ENCODE peak calls at places on chromosome 12, in seven cellular contexts. U is heart right ventricle; C is HL-60; I is epithelial cell of esophagus; W is esophagus muscularis mucosa; Y is CD4-positive, alpha-beta T cell; D is mammary epithelial cell. B is an unnamed sample.

GRCh38 chr12:14611640-14612203 is 44.0 kb upstream of the PLBD1 start:
- DNase-seq in D (no peak), I (no peak), W (no peak), C (no peak), Y (no peak), U (no peak), B (no peak)

GRCh38 chr12:17304503-17305347 is 698.8 kb upstream of the LMO3 start:
- DNase-seq in I (peak), W (no peak), U (no peak), Y (no peak), C (no peak), D (peak), B (no peak)

GRCh38 chr12:3150820-3151590 is 73.8 kb downstream of the TSPAN9 start:
- DNase-seq in D (no peak), I (no peak), Y (no peak), W (no peak), U (no peak), C (no peak), B (no peak)

GRCh38 chr12:93122089-93122488 is 193.0 kb upstream of the EEA1 start:
- DNase-seq in D (peak), U (no peak), Y (no peak), I (peak), W (no peak), C (no peak), B (no peak)

GRCh38 chr12:66188584-66189475 is at the start of gene IRAK3:
- DNase-seq in Y (no peak), I (peak), W (peak), C (peak), D (peak), U (peak), B (peak)

GRCh38 chr12:7512528-7512927 is 9.0 kb upstream of the CD163 start:
- DNase-seq in C (no peak), Y (no peak), U (no peak), D (peak), W (no peak), I (peak), B (no peak)

GRCh38 chr12:9378430-9378835 is 170.2 kb upstream of the PZP start:
- DNase-seq in D (no peak), C (peak), Y (no peak), W (no peak), U (no peak), I (peak), B (no peak)

GRCh38 chr12:63978519-63978918 is 134.0 kb downstream of the SRGAP1 start:
- DNase-seq in W (no peak), D (peak), Y (no peak), U (no peak), C (no peak), I (peak), B (no peak)

GRCh38 chr12:65074932-65075331 is 46.2 kb downstream of the WIF1 start:
- DNase-seq in W (no peak), C (no peak), Y (no peak), I (no peak), U (no peak), D (no peak), B (no peak)

GRCh38 chr12:54983536-54984102 is 943 bp downstream of the TESPA1 start:
- DNase-seq in C (no peak), W (no peak), U (no peak), I (no peak), Y (no peak), D (no peak), B (no peak)

GRCh38 chr12:32030151-32030550 is 70.9 kb downstream of the RESF1 start:
- DNase-seq in Y (no peak), U (no peak), C (no peak), I (no peak), D (no peak), W (no peak), B (no peak)

GRCh38 chr12:77842430-77842829 is 11.7 kb downstream of the NAV3 start:
- DNase-seq in Y (no peak), I (peak), D (peak), W (no peak), U (no peak), C (no peak), B (no peak)

GRCh38 chr12:30853561-30854133 is 72.9 kb upstream of the TSPAN11 start:
- DNase-seq in I (no peak), W (no peak), Y (no peak), C (no peak), U (no peak), D (no peak), B (no peak)

GRCh38 chr12:110658242-110658641 is 30.7 kb downstream of the HVCN1 start:
- DNase-seq in U (no peak), D (no peak), W (no peak), C (no peak), Y (no peak), I (no peak), B (no peak)

GRCh38 chr12:122199484-122200355 is 3.8 kb upstream of the B3GNT4 start:
- DNase-seq in W (no peak), C (no peak), I (no peak), Y (no peak), U (no peak), D (no peak), B (no peak)

GRCh38 chr12:57637364-57637763 is 4.4 kb upstream of the B4GALNT1 start:
- DNase-seq in Y (no peak), I (no peak), C (no peak), D (no peak), U (no peak), W (no peak), B (no peak)

GRCh38 chr12:101876861-101877815 is at the start of gene DRAM1:
- DNase-seq in W (peak), D (peak), I (peak), C (peak), U (peak), Y (peak), B (peak)

DNA sequence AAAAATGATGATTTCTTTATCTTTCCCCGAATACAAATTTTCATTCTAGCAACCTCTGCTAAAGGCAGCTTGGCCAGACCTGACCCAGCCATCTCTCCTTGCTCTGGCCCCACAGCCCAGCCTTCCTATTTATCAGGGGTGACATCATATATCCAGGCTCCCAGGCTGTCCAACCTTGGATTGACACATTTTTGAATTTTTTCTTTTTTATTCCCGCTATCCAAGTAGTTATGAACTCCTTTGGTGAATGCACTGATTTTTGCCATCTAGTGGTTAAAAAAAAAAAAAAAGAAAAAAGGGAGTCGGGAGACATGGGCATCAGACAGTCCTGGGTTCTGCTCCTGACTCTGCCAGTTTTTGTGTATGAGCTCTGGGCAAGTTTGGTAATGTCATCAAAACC is 120.5 kb downstream of the PTPN11 start:
- DNase-seq in W (no peak), I (no peak), C (no peak), Y (no peak), D (no peak), U (no peak), B (no peak)
- TF ChIP-seq CTCF in W (no peak), I (no peak), C (no peak), Y (no peak), D (no peak), U (no peak), B (no peak)

DNA sequence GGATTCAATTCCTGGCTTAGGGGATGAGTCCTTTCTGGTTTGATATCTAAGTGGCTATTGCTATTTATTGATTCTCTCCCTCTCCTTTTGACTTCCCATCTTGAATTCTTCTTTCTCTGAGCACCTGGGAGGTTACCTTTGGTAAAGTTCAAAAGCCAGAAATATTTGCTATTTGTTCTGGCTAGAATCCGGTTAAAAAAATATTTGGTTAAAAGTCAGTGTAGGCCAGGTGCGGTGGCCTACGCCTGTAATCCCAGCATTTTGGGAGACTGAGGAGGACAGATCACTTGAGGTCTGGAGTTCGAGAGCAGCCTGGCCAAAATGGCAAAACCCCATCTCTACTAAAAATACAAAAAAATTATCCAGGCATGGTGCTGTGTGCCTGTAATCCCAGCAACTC is 52.2 kb upstream of the CPM start:
- DNase-seq in U (no peak), W (no peak), D (no peak), Y (no peak), C (no peak), I (no peak), B (no peak)
- TF ChIP-seq CTCF in U (no peak), W (no peak), D (no peak), Y (no peak), C (no peak), I (no peak), B (no peak)

DNA sequence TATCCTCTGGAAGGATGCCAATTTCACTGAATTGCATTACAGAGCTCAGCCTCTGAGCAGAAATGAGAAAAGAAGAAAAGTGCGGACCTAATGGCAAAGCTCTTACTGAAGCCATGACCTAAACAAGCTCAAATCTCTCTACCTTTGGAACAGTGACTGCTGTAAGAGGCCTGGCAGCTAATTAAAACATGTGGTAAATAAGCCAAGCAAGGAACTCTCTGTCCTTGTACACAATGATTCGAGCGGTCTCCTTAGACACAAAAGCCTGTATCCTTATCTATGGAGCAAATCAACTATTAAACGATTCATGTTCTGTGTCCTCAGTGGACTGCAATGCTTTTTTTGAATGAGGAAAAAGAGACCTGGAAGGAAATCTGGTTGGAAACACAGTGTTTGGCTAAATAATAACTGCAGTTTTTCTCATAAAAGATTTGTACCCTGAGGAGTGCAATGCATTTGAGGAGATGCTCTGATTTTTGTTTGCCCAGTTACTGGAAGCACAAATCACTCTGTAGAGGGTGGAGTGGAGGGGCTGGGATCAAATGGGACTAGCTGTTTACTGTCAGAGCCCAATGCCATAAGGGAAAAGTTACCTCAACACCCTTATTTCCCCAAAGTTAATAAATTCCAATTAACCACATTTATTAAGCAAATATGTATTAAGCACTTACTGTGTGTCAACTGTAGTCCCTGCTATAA is 113.8 kb downstream of the NDUFA12 start:
- DNase-seq in Y (no peak), W (no peak), I (no peak), D (no peak), U (no peak), C (no peak), B (no peak)
- TF ChIP-seq CTCF in Y (no peak), W (no peak), I (no peak), D (no peak), U (no peak), C (no peak), B (no peak)

GRCh38 chr12:68001486-68002466 is 12.5 kb downstream of the IFNG-AS1 start:
- DNase-seq in Y (no peak), W (no peak), C (no peak), I (peak), D (no peak), U (no peak), B (no peak)
- TF ChIP-seq CTCF in Y (no peak), W (peak), C (peak), I (peak), D (peak), U (no peak), B (peak)

DNA sequence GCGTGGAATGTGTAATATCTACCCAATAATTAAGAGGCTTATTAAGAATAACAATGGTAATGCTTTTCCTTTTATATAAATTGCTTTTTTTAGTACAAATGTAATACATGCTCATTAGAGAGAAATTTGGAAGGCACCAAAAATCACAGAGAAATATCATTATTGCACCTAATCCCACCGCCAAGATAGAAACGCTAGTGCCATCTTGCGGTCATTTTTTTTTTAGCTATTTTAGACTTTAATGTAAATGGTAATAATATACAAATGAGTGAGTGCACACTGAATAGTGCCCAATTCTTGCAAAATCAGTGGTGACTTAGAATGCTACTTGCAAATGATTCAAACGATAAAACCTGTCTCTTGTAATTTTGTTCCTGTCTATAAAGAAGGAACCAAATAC is 576.8 kb upstream of the TMEM132C start:
- DNase-seq in I (no peak), U (no peak), Y (no peak), W (no peak), D (no peak), C (no peak), B (no peak)
- TF ChIP-seq CTCF in I (no peak), U (peak), Y (no peak), W (no peak), D (no peak), C (no peak), B (peak)

GRCh38 chr12:49707812-49708147 is 575 bp upstream of the FMNL3 start:
- DNase-seq in C (no peak), D (no peak), Y (no peak), U (no peak), I (no peak), W (no peak), B (no peak)

GRCh38 chr12:49707127-49707811 is at the start of gene FMNL3:
- DNase-seq in C (peak), U (peak), I (peak), D (peak), W (peak), Y (peak), B (peak)

GRCh38 chr12:49706351-49707126 is 666 bp downstream of the FMNL3 start:
- DNase-seq in W (no peak), I (no peak), D (peak), C (no peak), U (peak), Y (no peak), B (no peak)

GRCh38 chr12:49703647-49704137 is 3.5 kb downstream of the FMNL3 start:
- DNase-seq in W (no peak), Y (no peak), C (peak), U (no peak), D (peak), I (peak), B (no peak)

DNA sequence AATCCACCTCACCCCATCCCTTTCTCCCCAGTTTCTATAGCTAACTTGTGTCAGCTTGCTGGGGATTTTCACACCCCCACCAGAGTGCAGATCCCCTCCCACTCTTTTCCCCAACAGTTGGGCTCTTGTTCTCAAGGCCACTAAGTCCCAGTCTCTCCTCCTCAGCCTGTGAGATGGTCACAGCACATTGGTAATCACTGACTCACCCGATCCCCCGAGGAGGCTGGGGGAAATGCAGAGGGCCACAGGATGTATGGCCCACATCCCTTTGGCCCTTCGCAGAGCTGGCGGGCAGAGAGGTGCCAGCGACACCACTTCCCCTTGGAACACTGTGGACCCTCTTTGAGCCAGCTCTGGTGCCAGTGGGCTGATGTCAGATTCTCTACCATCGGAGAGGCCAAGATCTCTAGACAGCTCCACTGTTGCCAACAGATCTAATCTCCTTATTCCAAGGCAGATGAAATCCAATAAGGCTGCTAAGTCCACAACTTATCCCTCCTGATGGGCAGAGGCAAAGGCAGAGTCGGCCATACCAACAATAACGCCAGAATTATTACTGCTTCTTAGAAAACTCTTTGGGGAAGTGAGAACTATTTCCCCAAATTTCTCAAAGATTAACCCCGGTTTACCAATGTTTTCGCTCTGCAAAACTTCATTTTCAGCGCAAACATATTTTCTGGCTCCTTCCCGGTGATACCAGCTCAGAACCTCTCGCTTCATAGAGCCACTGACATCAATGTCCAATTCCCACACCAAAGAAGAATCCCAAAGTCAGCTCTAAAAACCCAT is 1.5 kb downstream of the FMNL3 start:
- DNase-seq in W (no peak), C (peak), Y (no peak), D (peak), U (peak), I (peak), B (no peak)
- TF ChIP-seq CTCF in W (no peak), C (no peak), Y (no peak), D (no peak), U (no peak), I (no peak), B (no peak)

GRCh38 chr12:114701553-114701952 is 17.6 kb upstream of the TBX3 start:
- DNase-seq in U (no peak), C (no peak), W (no peak), D (no peak), I (no peak), Y (no peak), B (no peak)
- TF ChIP-seq CTCF in U (no peak), C (no peak), W (no peak), D (no peak), I (no peak), Y (no peak), B (no peak)

GRCh38 chr12:130878193-130879185 is 6.6 kb downstream of the RAN start:
- DNase-seq in D (no peak), C (peak), U (no peak), W (no peak), I (no peak), Y (no peak), B (no peak)

GRCh38 chr12:130876297-130876696 is 4.4 kb downstream of the RAN start:
- DNase-seq in I (no peak), D (no peak), Y (no peak), U (no peak), W (no peak), C (no peak), B (no peak)

GRCh38 chr12:130875193-130875592 is 3.3 kb downstream of the RAN start:
- DNase-seq in I (no peak), W (no peak), D (no peak), U (no peak), C (no peak), Y (no peak), B (no peak)

GRCh38 chr12:130877333-130877732 is 5.5 kb downstream of the RAN start:
- DNase-seq in W (no peak), Y (no peak), C (no peak), U (no peak), D (no peak), I (no peak), B (no peak)

DNA sequence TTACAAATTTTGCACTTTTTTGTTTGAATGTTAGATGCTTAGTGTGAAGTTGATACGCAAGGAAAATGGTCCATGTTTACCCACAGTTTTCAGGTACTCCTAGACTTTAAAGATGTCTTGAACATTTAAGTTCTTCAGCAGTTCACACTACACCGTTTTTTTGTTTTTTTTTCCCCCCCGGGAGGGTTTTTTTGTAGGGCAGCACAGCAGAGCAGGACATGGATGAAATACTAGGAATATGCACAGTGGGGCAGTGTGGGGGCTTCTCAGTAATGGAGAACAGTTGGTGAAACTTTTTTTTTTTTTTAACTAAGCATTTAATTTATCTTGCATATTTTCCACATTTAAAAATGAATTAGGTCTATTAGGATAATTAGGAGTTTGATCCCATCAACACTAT is 4.9 kb downstream of the RAN start:
- DNase-seq in I (no peak), Y (no peak), W (no peak), D (no peak), C (no peak), U (no peak), B (no peak)
- TF ChIP-seq CTCF in I (no peak), Y (no peak), W (no peak), D (no peak), C (no peak), U (no peak), B (no peak)